ENCODE peak calls at places on chromosomes 11 and 22, in six cellular contexts. Q is occipital lobe; F is CD8-positive, alpha-beta memory T cell; B is WTC11; J is ELR; G is HuH-7.5. I is an unnamed sample.

GRCh38 chr11:100340416-100341323 is 346.4 kb upstream of the ARHGAP42 start:
- DNase-seq in Q (no peak), B (no peak), G (no peak), F (no peak), J (no peak), I (no peak)

GRCh38 chr11:100851129-100851528 is 164.0 kb downstream of the ARHGAP42 start:
- DNase-seq in F (no peak), G (no peak), J (peak; percentile 85), B (no peak), Q (no peak), I (no peak)

GRCh38 chr11:62921573-62922188 is 518 bp upstream of the CHRM1 start:
- DNase-seq in Q (peak; percentile 60), F (no peak), B (no peak), J (peak; percentile 62), G (no peak), I (no peak)

GRCh38 chr11:74520927-74521665 is 27.6 kb upstream of the LIPT2 start:
- DNase-seq in Q (no peak), B (no peak), F (no peak), G (no peak), J (no peak), I (no peak)

GRCh38 chr22:32204211-32204855 is 540 bp downstream of the RFPL2 start:
- DNase-seq in G (no peak), J (no peak), B (peak; percentile 63), Q (peak; percentile 61), F (peak; percentile 41), I (no peak)

GRCh38 chr11:71580057-71581003 is 2.3 kb downstream of the KRTAP5-11 start:
- DNase-seq in F (no peak), J (peak; percentile 71), G (peak; percentile 65), Q (peak; percentile 33), B (peak; percentile 63), I (peak; percentile 7)

GRCh38 chr11:101128571-101129202 is 926 bp downstream of the PGR start:
- DNase-seq in Q (no peak), B (peak; percentile 15), F (no peak), G (no peak), J (no peak), I (no peak)

GRCh38 chr22:29951675-29952413 is 68.9 kb downstream of the MTMR3 start:
- DNase-seq in F (no peak), Q (no peak), B (no peak), J (no peak), G (no peak), I (no peak)

GRCh38 chr22:40665312-40665711 is 14.0 kb upstream of the MCHR1 start:
- DNase-seq in J (peak; percentile 40), Q (peak; percentile 43), B (no peak), F (no peak), G (no peak), I (no peak)

I was measured in naive B cell.